ENCODE peak calls at places on chromosomes 12 and 14, in nine cellular contexts. W, E, J, S, F, V, R, H and I are unnamed samples.

GRCh38 chr14:24426912-24427536 is 2.4 kb downstream of the CBLN3 start:
- DNase-seq in F (no peak), W (no peak), J (no peak), H (peak; percentile 64), V (no peak), R (no peak), E (no peak), S (no peak), I (peak; percentile 72)

GRCh38 chr12:45284096-45284901 is 68.4 kb downstream of the ANO6 start:
- DNase-seq in S (no peak), E (peak; percentile 29), V (peak; percentile 73), W (peak; percentile 91), J (peak; percentile 48), F (peak; percentile 83), R (peak; percentile 78), H (no peak), I (no peak)

GRCh38 chr12:107439101-107439738 is 246.4 kb upstream of the PWP1 start:
- DNase-seq in J (no peak), E (no peak), H (no peak), F (no peak), S (no peak), R (no peak), W (no peak), V (no peak), I (peak; percentile 64)

GRCh38 chr14:52131640-52132320 is 62.9 kb upstream of the NID2 start:
- DNase-seq in V (peak; percentile 93), R (peak; percentile 98), F (peak; percentile 91), J (peak; percentile 92), S (peak; percentile 80), W (peak; percentile 94), H (peak; percentile 68), E (peak; percentile 97), I (peak; percentile 22)

GRCh38 chr14:34051966-34052657 is 101.2 kb upstream of the EGLN3 start:
- DNase-seq in E (peak; percentile 96), H (no peak), W (peak; percentile 64), J (peak; percentile 66), S (no peak), F (no peak), R (peak; percentile 82), V (peak; percentile 85), I (no peak)

GRCh38 chr12:80763874-80764273 is 47.2 kb downstream of the MYF5 start:
- DNase-seq in W (peak; percentile 70), J (peak; percentile 28), E (peak; percentile 83), F (peak; percentile 60), V (peak; percentile 78), S (no peak), R (peak; percentile 73), H (no peak), I (no peak)

GRCh38 chr12:114812384-114812783 is 128.4 kb upstream of the TBX3 start:
- DNase-seq in W (no peak), H (no peak), S (no peak), E (no peak), F (no peak), J (no peak), R (no peak), V (no peak), I (no peak)

GRCh38 chr14:54567634-54568561 is 970 bp downstream of the SAMD4A start:
- DNase-seq in H (peak; percentile 63), V (peak; percentile 55), J (no peak), F (peak; percentile 40), S (peak; percentile 79), E (peak; percentile 44), W (peak; percentile 51), R (peak; percentile 71), I (peak; percentile 58)

GRCh38 chr12:79236920-79237319 is 372.3 kb downstream of the SYT1 start:
- DNase-seq in W (no peak), S (no peak), J (no peak), E (no peak), R (no peak), H (no peak), F (no peak), V (no peak), I (no peak)

GRCh38 chr12:62933220-62933870 is 1.6 kb downstream of the PPM1H start:
- DNase-seq in R (no peak), H (no peak), F (no peak), J (no peak), W (peak; percentile 35), S (no peak), V (peak; percentile 18), E (no peak), I (no peak)

GRCh38 chr12:83168756-83169155 is 482.1 kb downstream of the TMTC2 start:
- DNase-seq in H (no peak), J (no peak), S (no peak), F (no peak), V (no peak), E (no peak), W (no peak), R (no peak), I (no peak)

GRCh38 chr12:96302706-96303310 is 97.4 kb downstream of the CDK17 start:
- DNase-seq in R (no peak), W (no peak), S (no peak), H (no peak), E (no peak), V (no peak), F (no peak), J (no peak), I (no peak)

GRCh38 chr12:53454710-53455109 is 2.8 kb downstream of the PCBP2 start:
- DNase-seq in E (no peak), V (no peak), R (no peak), J (no peak), F (no peak), S (no peak), W (no peak), H (no peak), I (no peak)

GRCh38 chr12:22257100-22257499 is 77.4 kb downstream of the ST8SIA1 start:
- DNase-seq in R (no peak), J (no peak), W (no peak), V (no peak), F (no peak), H (no peak), E (no peak), S (no peak), I (no peak)

GRCh38 chr14:101127239-101127638 is 223.7 kb upstream of the RTL1 start:
- DNase-seq in F (no peak), H (no peak), R (no peak), V (no peak), W (no peak), E (no peak), S (no peak), J (no peak), I (peak; percentile 13)

GRCh38 chr12:10031771-10032175 is 1.3 kb downstream of the CLEC9A start:
- DNase-seq in E (peak; percentile 38), V (peak; percentile 83), S (no peak), W (peak; percentile 94), F (peak; percentile 94), J (peak; percentile 83), R (peak; percentile 66), H (no peak), I (no peak)

GRCh38 chr12:46402861-46403731 is 30.5 kb upstream of the SLC38A2 start:
- DNase-seq in W (peak; percentile 53), R (no peak), V (peak; percentile 67), F (peak; percentile 56), E (peak; percentile 57), S (no peak), J (no peak), H (no peak), I (no peak)

GRCh38 chr12:95774311-95775045 is 16.1 kb downstream of the NTN4 start:
- DNase-seq in F (peak; percentile 52), S (no peak), W (peak; percentile 75), V (peak; percentile 32), R (peak; percentile 68), E (no peak), H (no peak), J (peak; percentile 40), I (no peak)

GRCh38 chr14:56293506-56293905 is 175.3 kb downstream of the PELI2 start:
- DNase-seq in J (no peak), R (no peak), V (no peak), W (no peak), E (no peak), F (no peak), H (no peak), S (no peak), I (no peak)

GRCh38 chr12:33757701-33758100 is 264.6 kb upstream of the ALG10 start:
- DNase-seq in W (no peak), F (no peak), J (no peak), R (no peak), V (no peak), E (no peak), S (no peak), H (no peak), I (no peak)

GRCh38 chr14:105528859-105529505 is 2.6 kb downstream of the TMEM121 start:
- DNase-seq in E (no peak), W (no peak), S (peak; percentile 65), J (no peak), H (peak; percentile 69), V (no peak), F (no peak), R (peak; percentile 15), I (no peak)

GRCh38 chr12:67667276-67668073 is 18.9 kb downstream of the DYRK2 start:
- DNase-seq in H (no peak), W (no peak), R (peak; percentile 80), F (no peak), J (no peak), S (peak; percentile 91), E (peak; percentile 55), V (no peak), I (no peak)

GRCh38 chr12:54033980-54034783 is 1.3 kb downstream of the HOXC5 start:
- DNase-seq in H (no peak), V (peak; percentile 80), S (peak; percentile 70), R (no peak), E (peak; percentile 66), J (peak; percentile 71), F (no peak), W (no peak), I (no peak)

GRCh38 chr12:81692008-81692407 is 67.1 kb downstream of the PPFIA2 start:
- DNase-seq in W (no peak), R (no peak), V (no peak), S (no peak), E (no peak), F (no peak), J (no peak), H (no peak), I (no peak)